ENCODE peak calls at places on chromosomes 16 and 17, in seven cellular contexts. K is progenitor cell of endocrine pancreas, I is nephron progenitor cell, H is HFFc6, W is AG04449, A is colonic mucosa, V is mucosa of descending colon. X is an unnamed sample.

GRCh38 chr16:9518054-9518453 is 426.6 kb downstream of the HAPSTR1 start:
- DNase-seq in A (no peak), H (no peak), V (no peak), K (no peak), I (no peak), W (no peak), X (no peak)

GRCh38 chr17:35790826-35791225 is 4.6 kb downstream of the MMP28 start:
- DNase-seq in K (no peak), A (no peak), I (no peak), W (no peak), V (peak; percentile 32), H (no peak), X (no peak)

GRCh38 chr16:56195151-56195550 is 3.9 kb downstream of the GNAO1 start:
- DNase-seq in V (no peak), A (no peak), W (no peak), I (no peak), H (no peak), K (no peak), X (no peak)

GRCh38 chr16:83011939-83012338 is 385.2 kb downstream of the CDH13 start:
- DNase-seq in A (no peak), V (no peak), W (no peak), K (no peak), H (no peak), I (no peak), X (no peak)

GRCh38 chr16:649646-650045 is 481 bp downstream of the WDR90 start:
- DNase-seq in A (no peak), K (no peak), I (no peak), H (no peak), W (no peak), V (no peak), X (no peak)

GRCh38 chr16:73817500-73817899 is 479.1 kb upstream of the PSMD7 start:
- DNase-seq in K (no peak), H (no peak), V (no peak), I (no peak), A (no peak), W (no peak), X (no peak)

GRCh38 chr17:77720946-77721822 is 237.3 kb upstream of the TNRC6C start:
- DNase-seq in V (no peak), W (no peak), K (no peak), I (no peak), H (no peak), A (peak; percentile 3), X (no peak)

GRCh38 chr16:81140930-81141780 is 45.0 kb upstream of the GCSH start:
- DNase-seq in V (no peak), H (no peak), A (no peak), W (no peak), I (no peak), K (no peak), X (no peak)

GRCh38 chr16:47886631-47887415 is 269.0 kb downstream of the ABCC12 start:
- DNase-seq in K (no peak), V (no peak), W (no peak), I (peak; percentile 47), H (no peak), A (no peak), X (no peak)

GRCh38 chr17:15914400-15915165 is 30.3 kb upstream of the ADORA2B start:
- DNase-seq in K (no peak), W (no peak), V (no peak), H (no peak), I (no peak), A (no peak), X (peak; percentile 45)

GRCh38 chr16:31703526-31704128 is 170.0 kb upstream of the ZNF267 start:
- DNase-seq in H (no peak), K (no peak), I (no peak), A (no peak), V (no peak), W (no peak), X (no peak)

GRCh38 chr16:30774367-30775130 is 12.4 kb downstream of the RNF40 start:
- DNase-seq in V (no peak), H (no peak), K (no peak), W (no peak), I (no peak), A (no peak), X (no peak)

GRCh38 chr17:5422505-5422904 is 2.5 kb downstream of the RPAIN start:
- DNase-seq in H (peak; percentile 86), V (no peak), I (no peak), K (no peak), W (peak; percentile 45), A (no peak), X (peak; percentile 21)

GRCh38 chr16:69567031-69567680 is 1.4 kb downstream of the NFAT5 start:
- DNase-seq in W (no peak), A (no peak), K (no peak), H (no peak), I (peak; percentile 15), V (no peak), X (no peak)

GRCh38 chr17:6669479-6670212 is 18.1 kb downstream of the C17orf100 start:
- DNase-seq in I (no peak), W (no peak), V (no peak), K (no peak), H (no peak), A (no peak), X (no peak)

GRCh38 chr17:17056167-17056562 is 13.9 kb downstream of the MPRIP start:
- DNase-seq in W (no peak), V (no peak), K (no peak), I (no peak), H (no peak), A (no peak), X (no peak)

GRCh38 chr17:81400154-81400938 is 5.1 kb downstream of the BAHCC1 start:
- DNase-seq in W (no peak), K (no peak), V (peak; percentile 66), A (peak; percentile 61), I (peak; percentile 58), H (peak; percentile 44), X (peak; percentile 59)

GRCh38 chr17:65177901-65178300 is 40.7 kb downstream of the RGS9 start:
- DNase-seq in A (no peak), V (no peak), H (peak; percentile 57), W (no peak), K (no peak), I (no peak), X (no peak)

GRCh38 chr16:2967721-2968161 is 1.4 kb upstream of the PAQR4 start:
- DNase-seq in A (no peak), W (no peak), V (no peak), I (no peak), H (no peak), K (no peak), X (no peak)

DNA sequence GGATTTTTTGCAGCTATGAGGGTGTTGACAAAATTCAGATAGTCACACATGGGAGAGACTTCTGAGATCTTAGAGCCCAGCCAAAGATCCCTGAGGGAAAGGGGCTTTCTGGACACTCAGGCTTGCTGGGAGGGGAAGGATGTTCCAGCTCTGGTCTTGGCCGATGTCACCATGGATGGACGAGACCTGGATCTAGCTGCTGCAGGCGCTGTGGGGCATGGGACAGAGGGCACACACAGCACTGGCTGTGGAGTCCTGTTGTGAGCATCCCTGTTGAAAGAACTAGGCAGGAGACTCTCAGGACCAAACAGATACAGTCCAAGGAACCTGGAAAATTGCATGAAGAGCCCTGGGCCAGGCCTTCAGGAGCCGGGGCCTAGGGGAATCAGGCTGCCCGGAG is 80.1 kb upstream of the SDK2 start:
- DNase-seq in I (no peak), K (no peak), A (no peak), V (no peak), W (no peak), H (no peak), X (no peak)
- TF ChIP-seq CTCF in I (no peak), K (no peak), A (no peak), V (no peak), W (no peak), H (no peak), X (no peak)

GRCh38 chr17:46875849-46876352 is 24.5 kb downstream of the WNT9B start:
- DNase-seq in V (no peak), W (no peak), H (no peak), I (no peak), K (no peak), A (no peak), X (no peak)

GRCh38 chr17:46876926-46877325 is 25.5 kb downstream of the WNT9B start:
- DNase-seq in K (no peak), V (no peak), W (no peak), A (no peak), I (no peak), H (no peak), X (no peak)

GRCh38 chr17:46877466-46877865 is 26.1 kb downstream of the WNT9B start:
- DNase-seq in I (no peak), W (no peak), A (no peak), K (no peak), H (no peak), V (no peak), X (no peak)

GRCh38 chr17:46874906-46875305 is 23.5 kb downstream of the WNT9B start:
- DNase-seq in A (no peak), I (no peak), H (no peak), V (no peak), K (no peak), W (no peak), X (no peak)

GRCh38 chr17:46876353-46876887 is 25.0 kb downstream of the WNT9B start:
- DNase-seq in V (peak; percentile 75), H (no peak), A (peak; percentile 68), I (peak; percentile 17), K (peak; percentile 28), W (no peak), X (no peak)
- TF ChIP-seq CTCF in V (peak; percentile 64), H (peak; percentile 72), A (peak; percentile 53), I (peak; percentile 35), K (peak; percentile 64), W (peak; percentile 31), X (peak; percentile 5)

DNA sequence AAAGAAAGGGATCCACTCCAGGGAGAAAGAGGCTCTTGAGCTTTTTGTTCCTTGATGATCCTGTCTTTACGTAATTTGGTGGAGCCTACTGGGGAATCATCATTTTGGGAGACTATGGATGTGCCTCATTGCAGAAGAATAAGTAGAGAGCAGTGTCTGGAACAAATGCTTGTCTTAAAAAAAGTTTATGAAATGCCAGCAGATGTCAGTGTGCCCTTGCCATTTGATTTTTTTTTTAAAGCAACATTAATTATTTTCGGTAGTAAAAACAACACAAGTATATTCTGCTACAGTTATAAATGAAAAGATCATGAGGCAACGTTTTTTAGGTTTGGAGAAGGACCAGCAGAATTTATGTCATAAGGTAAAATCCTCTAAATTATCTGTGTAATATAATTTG is 934.8 kb upstream of the EEF2KMT start:
- DNase-seq in K (no peak), V (no peak), W (no peak), H (no peak), I (no peak), A (no peak), X (no peak)
- TF ChIP-seq CTCF in K (peak; percentile 7), V (no peak), W (no peak), H (peak; percentile 49), I (no peak), A (no peak), X (no peak)

DNA sequence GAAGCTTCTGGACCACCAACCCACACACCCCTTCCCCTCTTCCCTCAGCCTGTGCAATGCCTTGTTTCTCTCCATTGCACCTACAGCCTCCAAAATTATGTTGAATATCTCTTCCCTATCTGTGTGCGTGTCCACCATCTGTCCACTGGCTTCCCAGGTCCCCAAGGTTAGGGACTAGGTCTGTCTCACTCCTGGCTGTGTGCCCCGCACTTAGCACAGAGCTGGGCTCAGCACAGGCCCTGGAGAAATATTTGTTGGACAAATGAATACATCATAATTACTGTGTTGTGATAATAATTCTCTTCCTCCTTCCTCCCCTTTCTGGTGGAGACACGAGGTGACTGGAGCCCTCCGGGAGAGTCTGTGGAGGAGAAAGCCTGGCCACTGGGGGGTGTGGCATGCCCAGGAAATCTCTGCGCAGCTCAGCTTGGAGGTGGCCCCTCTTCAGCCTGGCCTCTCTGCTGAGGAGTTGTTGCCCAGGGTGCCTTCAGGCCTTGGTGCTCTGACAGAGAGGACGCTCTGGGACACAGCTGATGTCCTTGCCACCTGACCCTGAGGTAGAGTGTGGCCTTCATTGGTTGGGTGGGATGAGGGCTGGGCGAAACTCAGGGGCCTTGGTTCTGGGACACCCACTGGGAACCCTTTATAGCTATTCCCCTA is 3.3 kb upstream of the BRD7 start:
- DNase-seq in V (no peak), W (no peak), K (no peak), H (no peak), A (no peak), I (peak; percentile 56), X (peak; percentile 53)
- TF ChIP-seq CTCF in V (no peak), W (peak; percentile 40), K (peak; percentile 38), H (peak; percentile 55), A (no peak), I (peak; percentile 31), X (peak; percentile 38)